ENCODE peak calls at places on chromosomes 16 and 17, in nine cellular contexts. I, W, A, U, Z, L, V, E and P are unnamed samples. For H3K4me1, the result is how much of the 10 kb centered on the place peaks cover.

GRCh38 chr17:34958438-34958837 is 2.8 kb downstream of the CCT6B start:
- DNase-seq in I (no peak), W (no peak), A (no peak), U (no peak), Z (no peak), L (no peak), V (no peak), E (no peak), P (no peak)

GRCh38 chr17:59617141-59617757 is 2.4 kb upstream of the CLTC start:
- DNase-seq in I (no peak), W (no peak), A (no peak), U (peak), Z (no peak), L (no peak), V (no peak), E (no peak), P (no peak)

GRCh38 chr16:17227278-17227677 is 243.5 kb downstream of the XYLT1 start:
- DNase-seq in I (no peak), W (no peak), A (no peak), U (no peak), Z (no peak), L (no peak), V (no peak), E (no peak), P (no peak)

GRCh38 chr16:46621902-46622676 is 910 bp upstream of the SHCBP1 start:
- DNase-seq in I (no peak), W (no peak), A (no peak), U (no peak), Z (no peak), L (no peak), V (no peak), E (no peak), P (no peak)

GRCh38 chr16:64158941-64159588 is 962.8 kb downstream of the CDH11 start:
- DNase-seq in I (no peak), W (no peak), A (no peak), U (no peak), Z (no peak), L (no peak), V (no peak), E (no peak), P (no peak)

GRCh38 chr17:40333781-40334453 is 24.9 kb downstream of the RARA start:
- DNase-seq in I (no peak), W (no peak), A (no peak), U (no peak), Z (no peak), L (no peak), V (no peak), E (no peak), P (no peak)

GRCh38 chr16:24776486-24777220 is 47.2 kb downstream of the TNRC6A start:
- DNase-seq in I (peak), W (no peak), A (no peak), U (no peak), Z (no peak), L (no peak), V (no peak), E (no peak), P (peak)

GRCh38 chr16:6165330-6165984 is 1067.9 kb upstream of the EEF2KMT start:
- DNase-seq in I (no peak), W (peak), A (no peak), U (peak), Z (no peak), L (no peak), V (no peak), E (no peak), P (no peak)

GRCh38 chr16:10558746-10559641 is 21.4 kb downstream of the EMP2 start:
- DNase-seq in I (peak), W (no peak), A (peak), U (no peak), Z (no peak), L (peak), V (peak), E (peak), P (peak)

GRCh38 chr17:68593331-68593710 is 7.8 kb downstream of the FAM20A start:
- DNase-seq in I (no peak), W (no peak), A (no peak), U (no peak), Z (no peak), L (no peak), V (no peak), E (no peak), P (no peak)

GRCh38 chr17:27958708-27959381 is 65.7 kb upstream of the LYRM9 start:
- DNase-seq in I (no peak), W (no peak), A (no peak), U (no peak), Z (no peak), L (no peak), V (no peak), E (no peak), P (no peak)

GRCh38 chr17:58303981-58304734 is 23.4 kb upstream of the MPO start:
- DNase-seq in I (peak), W (peak), A (no peak), U (peak), Z (peak), L (no peak), V (no peak), E (peak), P (peak)

GRCh38 chr17:39867891-39868553 is at the start of gene ZPBP2:
- DNase-seq in I (no peak), W (no peak), A (no peak), U (no peak), Z (no peak), L (no peak), V (no peak), E (peak), P (no peak)

GRCh38 chr17:67105213-67105612 is 60.9 kb downstream of the CACNG1 start:
- DNase-seq in I (no peak), W (no peak), A (no peak), U (no peak), Z (no peak), L (no peak), V (no peak), E (no peak), P (no peak)

GRCh38 chr17:78555741-78556401 is 21.3 kb downstream of the DNAH17 start:
- DNase-seq in I (no peak), W (no peak), A (no peak), U (no peak), Z (no peak), L (no peak), V (no peak), E (no peak), P (no peak)

GRCh38 chr16:16083421-16084156 is 134.2 kb downstream of the ABCC1 start:
- DNase-seq in I (no peak), W (peak), A (no peak), U (peak), Z (no peak), L (no peak), V (no peak), E (no peak), P (no peak)

GRCh38 chr16:78005881-78006280 is 16.5 kb upstream of the CLEC3A start:
- DNase-seq in I (no peak), W (peak), A (no peak), U (peak), Z (peak), L (no peak), V (no peak), E (no peak), P (no peak)

GRCh38 chr16:49854227-49855203 is 1.4 kb downstream of the ZNF423 start:
- DNase-seq in I (no peak), W (no peak), A (no peak), U (no peak), Z (no peak), L (peak), V (no peak), E (peak), P (peak)

GRCh38 chr17:64779344-64780095 is 117.4 kb upstream of the SMURF2 start:
- DNase-seq in I (no peak), W (no peak), A (no peak), U (no peak), Z (peak), L (no peak), V (no peak), E (peak), P (no peak)

GRCh38 chr17:21318439-21318838 is 33.9 kb downstream of the MAP2K3 start:
- DNase-seq in I (no peak), W (no peak), A (no peak), U (no peak), Z (peak), L (no peak), V (peak), E (no peak), P (peak)

GRCh38 chr16:27999687-28000086 is 63.8 kb downstream of the GSG1L start:
- DNase-seq in I (no peak), W (no peak), A (no peak), U (no peak), Z (no peak), L (no peak), V (no peak), E (no peak), P (no peak)

GRCh38 chr17:58452738-58453137 is 35.4 kb upstream of the RNF43 start:
- DNase-seq in I (no peak), W (no peak), A (no peak), U (no peak), Z (no peak), L (no peak), V (no peak), E (no peak), P (no peak)

GRCh38 chr16:55508941-55509920 is at the start of gene LPCAT2:
- DNase-seq in I (peak), W (peak), A (peak), U (peak), Z (peak), L (peak), V (peak), E (peak), P (peak)

GRCh38 chr17:12664894-12665262 is 812 bp upstream of the MYOCD start:
- DNase-seq in I (no peak), W (no peak), A (no peak), U (no peak), Z (no peak), L (no peak), V (no peak), E (no peak), P (no peak)

GRCh38 chr16:2515180-2515803 is 1.5 kb downstream of the ATP6V0C start:
- DNase-seq in I (peak), W (no peak), A (no peak), U (peak), Z (no peak), L (peak), V (peak), E (no peak), P (no peak)

GRCh38 chr17:70080541-70081347 is 5.7 kb downstream of the KCNJ16 start:
- DNase-seq in I (no peak), W (no peak), A (no peak), U (no peak), Z (no peak), L (peak), V (no peak), E (no peak), P (no peak)

GRCh38 chr16:83956336-83957289 is 3.6 kb downstream of the OSGIN1 start:
- DNase-seq in I (peak), W (peak), A (peak), U (peak), Z (peak), L (peak), V (peak), E (peak), P (peak)
- TF ChIP-seq EP300 in I (no peak), W (no peak), A (no peak), U (no peak), Z (no peak), L (no peak), V (no peak), E (no peak), P (no peak)

GRCh38 chr17:49425004-49425286 is 10.3 kb upstream of the PHB1 start:
- DNase-seq in I (no peak), W (no peak), A (no peak), U (no peak), Z (no peak), L (no peak), V (no peak), E (no peak), P (no peak)

GRCh38 chr17:49422714-49423113 is 8.0 kb upstream of the PHB1 start:
- DNase-seq in I (no peak), W (no peak), A (no peak), U (no peak), Z (no peak), L (no peak), V (no peak), E (no peak), P (no peak)
- H3K4me1 ChIP-seq in I (under half), W (under half), A (under half), U (under half), Z (under half), L (under half), V (under half), E (under half), P (under half)

GRCh38 chr16:425082-425718 is at the start of gene RAB11FIP3:
- DNase-seq in I (peak), W (peak), A (peak), U (peak), Z (peak), L (peak), V (peak), E (peak), P (peak)
- TF ChIP-seq CTCF in I (no peak), W (peak), A (peak), U (peak), Z (peak), L (peak), V (no peak), E (peak), P (no peak)

DNA sequence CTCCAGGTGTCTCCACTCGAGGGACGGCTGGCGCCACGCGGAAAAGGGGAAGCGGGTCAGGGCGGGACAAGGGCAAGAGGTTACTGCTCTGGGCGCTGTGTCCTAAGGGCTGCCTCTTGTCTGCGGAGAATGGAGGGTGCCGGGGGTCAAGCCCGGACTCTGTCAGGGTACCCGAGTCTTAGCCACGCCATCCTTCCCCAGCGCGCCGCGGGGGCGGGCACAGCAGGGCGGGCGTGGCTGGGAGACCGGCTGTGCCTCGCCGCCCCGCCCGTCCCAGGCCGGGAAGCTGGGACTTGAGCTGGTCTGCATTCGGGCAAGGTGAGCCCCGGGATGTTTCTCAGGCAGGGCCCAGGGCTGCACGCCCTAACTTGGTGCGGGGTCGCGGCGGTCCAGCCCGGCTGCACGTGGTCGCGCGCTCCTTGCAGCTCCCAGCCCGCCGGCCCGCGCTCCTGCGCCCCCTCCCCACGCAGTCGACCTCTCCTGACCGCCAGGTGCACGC is 6.2 kb upstream of the ACTG1 start:
- DNase-seq in I (peak), W (peak), A (no peak), U (peak), Z (no peak), L (no peak), V (peak), E (peak), P (no peak)
- TF ChIP-seq EP300 in I (no peak), W (no peak), A (peak), U (no peak), Z (no peak), L (no peak), V (no peak), E (no peak), P (no peak)

GRCh38 chr17:19720631-19721426 is 4.4 kb upstream of the SLC47A2 start:
- DNase-seq in I (peak), W (no peak), A (no peak), U (no peak), Z (no peak), L (no peak), V (no peak), E (peak), P (no peak)
- H3K4me1 ChIP-seq in I (under half), W (half or more), A (under half), U (under half), Z (under half), L (under half), V (half or more), E (under half), P (under half)

DNA sequence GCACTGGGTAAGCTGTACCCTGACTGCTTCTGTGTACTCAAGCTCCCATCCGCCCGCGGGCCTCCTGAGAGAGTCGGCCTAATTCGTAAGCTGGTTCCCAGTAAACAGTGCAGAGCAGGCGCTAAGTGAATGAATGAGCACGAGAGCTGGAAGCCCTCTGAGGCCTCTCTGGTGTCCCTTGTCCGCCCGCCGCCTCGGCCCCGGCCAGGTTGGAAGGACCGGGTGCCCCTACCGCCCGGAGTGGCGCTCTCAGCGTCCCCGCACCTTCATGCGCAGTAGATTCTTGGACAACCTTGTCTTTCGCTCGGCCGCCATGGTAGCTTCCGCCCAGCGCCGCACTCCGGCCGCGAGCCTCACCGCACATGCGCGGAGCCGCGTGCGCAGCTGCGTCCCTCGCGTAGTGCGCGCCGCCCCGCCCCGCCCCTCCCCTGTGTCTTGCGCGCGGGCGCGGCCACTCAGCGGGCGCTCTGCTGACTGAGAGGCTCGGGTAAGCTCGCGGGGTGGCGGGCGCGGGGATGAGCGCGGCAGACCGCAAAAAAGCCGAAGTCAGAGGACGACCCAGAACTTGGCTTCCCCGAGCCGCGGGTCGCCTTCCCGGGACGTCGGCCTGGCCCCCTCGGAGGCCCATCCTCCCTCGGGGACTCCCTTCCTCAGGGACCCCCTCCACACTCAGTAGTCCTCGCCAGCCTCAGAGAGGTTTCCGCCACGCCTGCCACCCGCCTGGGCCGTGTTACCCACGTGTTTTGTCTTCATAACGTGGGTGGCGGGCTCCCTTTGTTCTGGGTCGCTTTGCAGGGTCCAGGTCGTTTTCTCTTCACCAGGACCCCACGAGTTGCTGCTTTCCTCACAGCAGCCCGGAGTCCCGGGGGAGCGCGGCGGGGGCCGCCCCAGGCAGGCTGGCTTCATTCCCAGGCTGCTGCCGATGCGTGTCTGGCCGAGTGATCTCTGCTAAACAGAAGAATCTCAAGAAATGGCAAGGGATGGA is at the start of gene MPHOSPH6:
- DNase-seq in I (peak), W (peak), A (peak), U (peak), Z (peak), L (peak), V (peak), E (peak), P (peak)
- TF ChIP-seq CTCF in I (no peak), W (no peak), A (no peak), U (no peak), Z (no peak), L (peak), V (no peak), E (peak), P (no peak)

DNA sequence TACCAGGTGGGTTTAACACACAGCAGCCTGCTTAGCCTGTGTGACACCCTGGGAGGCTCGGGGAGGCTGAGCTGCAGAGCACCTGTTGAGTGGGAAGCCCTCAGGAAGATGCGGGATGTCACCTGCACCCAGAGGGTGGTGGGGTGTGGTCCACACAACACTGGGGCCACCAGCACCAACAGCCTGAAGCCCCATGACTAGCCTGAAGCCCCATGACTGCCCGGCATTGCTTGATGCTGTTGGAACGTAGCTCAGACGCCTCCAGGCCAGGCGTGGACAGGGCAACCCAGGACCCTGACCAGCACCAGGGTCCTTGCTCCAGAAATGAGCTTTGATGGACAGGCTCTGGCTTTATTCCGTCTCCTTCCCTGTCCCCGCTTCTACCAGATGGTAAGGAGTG is 76.3 kb upstream of the ZNF469 start:
- DNase-seq in I (no peak), W (no peak), A (no peak), U (no peak), Z (no peak), L (no peak), V (no peak), E (no peak), P (no peak)
- TF ChIP-seq EP300 in I (no peak), W (no peak), A (no peak), U (no peak), Z (no peak), L (no peak), V (no peak), E (no peak), P (no peak)

GRCh38 chr17:80264048-80264792 is 3.6 kb downstream of the RNF213 start:
- DNase-seq in I (peak), W (no peak), A (no peak), U (no peak), Z (no peak), L (no peak), V (no peak), E (peak), P (no peak)
- H3K4me1 ChIP-seq in I (half or more), W (under half), A (under half), U (half or more), Z (under half), L (under half), V (under half), E (under half), P (under half)

GRCh38 chr17:3602499-3602898 is 6.7 kb downstream of the TRPV1 start:
- DNase-seq in I (no peak), W (peak), A (no peak), U (peak), Z (peak), L (no peak), V (no peak), E (no peak), P (no peak)
- TF ChIP-seq CTCF in I (no peak), W (peak), A (peak), U (peak), Z (peak), L (no peak), V (no peak), E (peak), P (no peak)